ENCODE peak calls at places on chromosome 7, in nine cellular contexts. P is GM23338, V is fibroblast of lung, L is endothelial cell of umbilical vein, I is astrocyte, R is PC-3, G is OCI-LY7, X is K562, H is IMR-90. E is an unnamed sample.
A peak's percentile ranks its signal among the peaks of the same experiment; 100 is the strongest.

GRCh38 chr7:151087247-151088018 is 1.2 kb downstream of the AGAP3 start:
- DNase-seq in P (no peak), L (peak; percentile 44), V (peak; percentile 60), R (peak; percentile 51), H (peak; percentile 52), X (peak; percentile 79), I (peak; percentile 34), G (no peak), E (no peak)

GRCh38 chr7:32290015-32290414 is 200.2 kb downstream of the LSM5 start:
- DNase-seq in X (no peak), L (no peak), H (no peak), R (no peak), P (no peak), V (no peak), I (no peak), G (no peak), E (no peak)

GRCh38 chr7:158001621-158002320 is 585.9 kb downstream of the PTPRN2 start:
- DNase-seq in V (no peak), P (no peak), L (no peak), H (no peak), X (no peak), R (peak; percentile 72), G (no peak), I (no peak), E (no peak)

GRCh38 chr7:88256906-88257305 is 37.1 kb upstream of the SRI start:
- DNase-seq in I (no peak), G (no peak), V (no peak), R (peak; percentile 46), L (no peak), H (no peak), P (no peak), X (no peak), E (no peak)

GRCh38 chr7:73701357-73701995 is 18.0 kb downstream of the STX1A start:
- DNase-seq in H (peak; percentile 33), I (peak; percentile 50), P (peak; percentile 94), X (peak; percentile 85), L (peak; percentile 46), G (peak; percentile 35), V (peak; percentile 68), R (peak; percentile 52), E (no peak)

GRCh38 chr7:38831262-38831661 is 77.7 kb downstream of the VPS41 start:
- DNase-seq in V (no peak), H (no peak), P (no peak), R (no peak), I (no peak), L (no peak), G (no peak), X (no peak), E (no peak)

GRCh38 chr7:95971716-95972115 is 199.4 kb downstream of the DYNC1I1 start:
- DNase-seq in V (no peak), I (no peak), G (no peak), R (no peak), P (no peak), H (no peak), X (no peak), L (no peak), E (no peak)

GRCh38 chr7:309586-310228 is 19.7 kb downstream of the FOXL3 start:
- DNase-seq in L (no peak), H (no peak), G (no peak), R (no peak), I (no peak), V (no peak), P (no peak), X (no peak), E (no peak)

GRCh38 chr7:83366629-83367028 is 203.9 kb upstream of the PCLO start:
- DNase-seq in H (no peak), L (no peak), P (peak; percentile 47), X (no peak), G (no peak), V (no peak), I (no peak), R (peak; percentile 52), E (no peak)

GRCh38 chr7:98836811-98837631 is 32.8 kb downstream of the TMEM130 start:
- DNase-seq in I (no peak), L (no peak), H (peak; percentile 28), G (peak; percentile 58), V (no peak), X (peak; percentile 71), R (peak; percentile 51), P (peak; percentile 91), E (no peak)

GRCh38 chr7:32879460-32879859 is 12.1 kb downstream of the KBTBD2 start:
- DNase-seq in G (no peak), L (peak; percentile 59), I (peak; percentile 14), R (no peak), V (peak; percentile 19), H (no peak), X (peak; percentile 68), P (no peak), E (no peak)

GRCh38 chr7:23622469-23622868 is 25.3 kb downstream of the CCDC126 start:
- DNase-seq in V (peak; percentile 62), H (peak; percentile 76), G (no peak), R (no peak), L (no peak), X (no peak), I (peak; percentile 46), P (no peak), E (no peak)

GRCh38 chr7:143900230-143900766 is 1.7 kb downstream of the TCAF1 start:
- DNase-seq in R (peak; percentile 21), P (no peak), V (peak; percentile 54), I (peak; percentile 36), L (peak; percentile 73), X (peak; percentile 62), H (peak; percentile 78), G (no peak), E (no peak)

GRCh38 chr7:18364403-18364795 is 131.2 kb upstream of the HDAC9 start:
- DNase-seq in R (no peak), H (no peak), G (no peak), P (no peak), L (no peak), I (no peak), V (no peak), X (no peak), E (no peak)

GRCh38 chr7:27602766-27603165 is 59.9 kb downstream of the HIBADH start:
- DNase-seq in L (no peak), X (no peak), V (no peak), I (no peak), H (no peak), P (peak; percentile 87), R (no peak), G (no peak), E (no peak)

GRCh38 chr7:81367335-81367801 is 402.5 kb downstream of the HGF start:
- DNase-seq in H (peak; percentile 6), P (no peak), R (no peak), I (peak; percentile 67), G (no peak), X (no peak), L (peak; percentile 21), V (peak; percentile 78), E (no peak)

DNA sequence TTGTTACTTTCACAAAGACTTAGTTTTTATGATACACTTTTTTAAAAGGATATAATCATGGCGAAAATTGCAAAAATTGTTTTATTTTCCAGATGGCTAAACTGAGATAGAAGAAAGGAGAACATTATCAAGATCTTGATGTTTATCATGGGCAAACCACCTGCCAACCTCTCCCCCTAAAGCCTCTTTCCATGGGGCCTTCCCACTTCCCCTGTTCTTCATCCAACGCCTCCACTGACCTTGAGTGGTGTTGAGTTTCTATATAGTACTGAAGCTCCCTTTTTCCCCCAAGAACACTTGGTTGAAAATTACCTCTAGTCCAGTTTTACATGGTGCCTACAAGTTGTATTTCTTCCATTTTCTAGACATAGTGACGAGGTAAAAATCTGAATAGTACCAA is 5.0 kb downstream of the CREB3L2 start:
- DNase-seq in P (no peak), H (no peak), V (no peak), L (no peak), I (no peak), X (no peak), R (no peak), G (no peak), E (no peak)
- H4K20me1 ChIP-seq in P (peaks cover 4% of the 10 kb centered on the region), H (peaks cover 50% of the 10 kb centered on the region), V (no peaks in the 10 kb centered on the region), L (no peaks in the 10 kb centered on the region), I (peaks cover 55% of the 10 kb centered on the region), X (no peaks in the 10 kb centered on the region), R (no peaks in the 10 kb centered on the region), G (no peaks in the 10 kb centered on the region), E (peaks cover 3% of the 10 kb centered on the region)

GRCh38 chr7:101121996-101122932 is 4.6 kb upstream of the SERPINE1 start:
- DNase-seq in X (peak; percentile 47), P (peak; percentile 85), R (peak; percentile 87), V (peak; percentile 100), I (peak; percentile 99), L (peak; percentile 96), G (no peak), H (peak; percentile 99), E (no peak)

GRCh38 chr7:101122933-101123702 is 3.8 kb upstream of the SERPINE1 start:
- DNase-seq in P (no peak), V (no peak), I (no peak), H (no peak), L (no peak), X (no peak), G (no peak), R (no peak), E (no peak)

GRCh38 chr7:101123703-101124068 is 3.2 kb upstream of the SERPINE1 start:
- DNase-seq in I (no peak), X (no peak), R (no peak), H (no peak), G (no peak), L (no peak), V (no peak), P (no peak), E (no peak)

GRCh38 chr7:101125989-101126650 is 784 bp upstream of the SERPINE1 start:
- DNase-seq in R (no peak), X (no peak), H (peak; percentile 75), G (peak; percentile 16), L (peak; percentile 94), P (no peak), V (peak; percentile 85), I (peak; percentile 79), E (no peak)

GRCh38 chr7:101124376-101125056 is 2.4 kb upstream of the SERPINE1 start:
- DNase-seq in G (no peak), H (peak; percentile 88), X (no peak), V (peak; percentile 93), L (peak; percentile 88), P (no peak), R (peak; percentile 64), I (peak; percentile 92), E (no peak)
- H3K4me1 ChIP-seq in G (peaks cover 23% of the 10 kb centered on the region), H (peaks cover 27% of the 10 kb centered on the region), X (peaks cover 42% of the 10 kb centered on the region), V (peaks cover 28% of the 10 kb centered on the region), L (peaks cover 61% of the 10 kb centered on the region), P (peaks cover 42% of the 10 kb centered on the region), R (peaks cover 42% of the 10 kb centered on the region), I (peaks cover 70% of the 10 kb centered on the region), E (peaks cover 45% of the 10 kb centered on the region)

GRCh38 chr7:39942883-39943282 is 7.2 kb upstream of the CDK13 start:
- DNase-seq in X (no peak), I (no peak), H (no peak), G (no peak), R (no peak), P (no peak), L (no peak), V (no peak), E (no peak)
- TF ChIP-seq CTCF in X (no peak), I (no peak), H (no peak), G (no peak), R (no peak), P (no peak), L (no peak), V (no peak), E (no peak)

DNA sequence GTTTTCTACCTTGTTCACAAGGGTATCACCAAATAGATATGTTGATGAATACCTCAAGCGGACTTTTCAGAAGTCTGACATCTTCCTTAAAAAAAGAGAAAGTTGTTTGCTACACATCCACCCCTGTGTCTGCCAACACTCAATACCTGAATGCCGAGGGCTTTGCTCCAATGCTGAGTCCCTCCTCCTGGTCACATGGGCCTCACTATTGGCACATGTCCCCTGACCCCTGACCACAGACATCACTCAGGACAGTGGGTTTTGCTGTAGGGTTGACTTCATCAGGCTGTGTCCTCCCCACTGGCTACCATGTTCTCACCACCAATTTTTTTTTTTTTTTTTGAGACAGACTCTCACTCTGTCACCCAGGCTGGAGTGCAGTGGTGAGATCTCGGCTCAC is 76.4 kb downstream of the OSBPL3 start:
- DNase-seq in H (no peak), R (no peak), X (no peak), I (no peak), P (no peak), L (no peak), G (no peak), V (no peak), E (no peak)
- H4K20me1 ChIP-seq in H (no peaks in the 10 kb centered on the region), R (no peaks in the 10 kb centered on the region), X (no peaks in the 10 kb centered on the region), I (peaks cover 19% of the 10 kb centered on the region), P (no peaks in the 10 kb centered on the region), L (no peaks in the 10 kb centered on the region), G (no peaks in the 10 kb centered on the region), V (peaks cover 2% of the 10 kb centered on the region), E (no peaks in the 10 kb centered on the region)

E was measured in keratinocyte.